ENCODE peak calls at places on chromosomes 16 and 17, in five cellular contexts. C is kidney; L is gastrocnemius medialis; N is CD8-positive, alpha-beta T cell; P is upper lobe of right lung. G is an unnamed sample.

GRCh38 chr16:9612267-9612666 is 520.8 kb downstream of the HAPSTR1 start:
- DNase-seq in C (no peak), L (no peak), N (no peak), P (no peak), G (no peak)

GRCh38 chr17:78374631-78375274 is 3.7 kb upstream of the PGS1 start:
- DNase-seq in C (no peak), L (no peak), N (no peak), P (no peak), G (no peak)

GRCh38 chr17:5864910-5865657 is 205.1 kb upstream of the WSCD1 start:
- DNase-seq in C (no peak), L (no peak), N (no peak), P (no peak), G (no peak)

GRCh38 chr16:27325736-27326135 is 12.0 kb downstream of the IL4R start:
- DNase-seq in C (peak; percentile 41), L (no peak), N (no peak), P (no peak), G (no peak)

GRCh38 chr16:48628359-48628985 is 18.5 kb upstream of the N4BP1 start:
- DNase-seq in C (no peak), L (no peak), N (no peak), P (peak; percentile 7), G (no peak)

GRCh38 chr17:29931253-29931932 is 1.4 kb upstream of the SSH2 start:
- DNase-seq in C (no peak), L (peak; percentile 53), N (peak; percentile 75), P (peak; percentile 68), G (peak; percentile 74)

GRCh38 chr16:24677388-24677787 is 52.1 kb upstream of the TNRC6A start:
- DNase-seq in C (no peak), L (no peak), N (no peak), P (no peak), G (no peak)

GRCh38 chr17:64994281-64994680 is 62.3 kb downstream of the GNA13 start:
- DNase-seq in C (no peak), L (no peak), N (no peak), P (no peak), G (no peak)

GRCh38 chr16:10531582-10531981 is 48.8 kb downstream of the EMP2 start:
- DNase-seq in C (no peak), L (no peak), N (no peak), P (no peak), G (no peak)

GRCh38 chr16:524274-525011 is 3.1 kb upstream of the CAPN15 start:
- DNase-seq in C (peak; percentile 75), L (no peak), N (no peak), P (no peak), G (no peak)

GRCh38 chr16:527015-527903 is at the start of gene CAPN15:
- DNase-seq in C (peak; percentile 97), L (peak; percentile 83), N (peak; percentile 93), P (peak; percentile 95), G (peak; percentile 43)

GRCh38 chr16:525520-526180 is 1.9 kb upstream of the CAPN15 start:
- DNase-seq in C (peak; percentile 83), L (no peak), N (peak; percentile 57), P (no peak), G (no peak)

GRCh38 chr16:525123-525519 is 2.4 kb upstream of the CAPN15 start:
- DNase-seq in C (no peak), L (no peak), N (no peak), P (no peak), G (no peak)

DNA sequence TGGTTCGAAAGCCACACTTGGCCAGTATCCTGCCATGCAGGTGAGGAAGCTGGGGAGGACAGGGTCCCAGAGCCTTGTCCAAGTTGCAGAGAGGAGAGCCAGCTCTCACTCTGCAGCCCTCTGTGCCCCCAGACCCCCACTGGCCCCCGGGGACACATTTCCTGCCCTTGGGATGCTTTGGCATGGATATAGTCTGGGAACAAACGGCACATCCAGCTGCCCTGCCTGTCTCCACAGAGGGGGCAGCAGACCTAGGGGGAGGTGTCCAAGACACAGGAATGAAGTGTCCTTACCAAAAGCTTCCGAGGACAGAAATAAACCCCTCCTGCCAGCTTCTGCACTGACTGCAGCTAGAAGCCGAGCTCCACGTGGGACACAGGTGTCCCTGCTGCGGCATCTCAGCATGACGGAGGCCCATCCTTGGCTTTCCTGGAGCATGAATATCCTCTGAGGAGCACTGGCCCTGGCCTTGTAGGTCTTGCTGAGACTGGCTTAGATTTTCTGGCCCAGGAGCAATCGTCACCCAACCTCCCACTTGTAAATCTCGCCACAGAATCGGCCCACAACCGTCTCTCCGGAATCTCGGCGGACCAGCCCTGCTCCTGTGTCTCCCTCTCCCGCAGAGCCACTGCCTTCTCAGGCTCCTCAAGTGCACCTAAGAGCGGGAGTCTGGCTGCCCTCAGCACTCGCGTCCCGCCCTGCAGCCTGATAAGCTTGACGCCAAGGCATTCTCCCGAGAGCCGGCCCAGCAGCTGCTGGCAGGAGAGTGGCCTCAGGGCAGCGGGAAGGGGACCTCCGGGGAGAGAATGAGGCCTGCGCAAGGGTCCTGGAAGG is 1.1 kb upstream of the CAPN15 start:
- DNase-seq in C (no peak), L (peak; percentile 46), N (no peak), P (peak; percentile 84), G (no peak)
- H3K4me1 ChIP-seq in C (peaks cover 39% of the 10 kb centered on the region), L (peaks cover 26% of the 10 kb centered on the region), N (peaks cover 35% of the 10 kb centered on the region), P (peaks cover 24% of the 10 kb centered on the region), G (peaks cover 34% of the 10 kb centered on the region)

GRCh38 chr16:1378804-1379053 is 27.0 kb downstream of the GNPTG start:
- DNase-seq in C (no peak), L (no peak), N (no peak), P (no peak), G (no peak)

GRCh38 chr16:1379863-1380174 is 28.1 kb downstream of the GNPTG start:
- DNase-seq in C (no peak), L (no peak), N (no peak), P (no peak), G (no peak)

GRCh38 chr16:1381655-1382406 is 30.1 kb downstream of the GNPTG start:
- DNase-seq in C (no peak), L (no peak), N (no peak), P (no peak), G (no peak)

GRCh38 chr16:1379054-1379862 is 27.5 kb downstream of the GNPTG start:
- DNase-seq in C (peak; percentile 97), L (peak; percentile 96), N (peak; percentile 73), P (peak; percentile 89), G (peak; percentile 93)

DNA sequence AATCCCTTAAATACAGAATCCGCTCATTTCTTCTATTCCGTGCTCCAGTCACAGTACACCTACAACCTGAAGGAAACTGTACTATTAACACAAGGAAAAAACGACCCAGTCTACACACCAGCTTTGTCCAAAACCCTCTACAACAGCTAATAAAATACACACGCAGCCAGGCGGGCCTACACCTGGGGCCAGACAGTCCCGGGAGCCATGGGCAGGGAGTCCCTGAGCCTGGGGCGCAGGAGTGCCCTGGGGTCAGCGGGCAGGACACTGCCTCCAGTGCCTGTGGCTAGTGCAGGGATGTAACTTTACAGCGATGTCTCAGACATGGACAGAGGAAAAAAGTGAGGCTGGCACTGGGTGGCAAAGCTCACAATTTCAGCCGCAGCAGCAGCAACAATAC is 28.5 kb downstream of the GNPTG start:
- DNase-seq in C (no peak), L (no peak), N (no peak), P (no peak), G (no peak)
- H3K4me3 ChIP-seq in C (no peak overlapping the region), L (peak overlapping the region; percentile 64), N (no peak overlapping the region), P (no peak overlapping the region), G (no peak overlapping the region)

DNA sequence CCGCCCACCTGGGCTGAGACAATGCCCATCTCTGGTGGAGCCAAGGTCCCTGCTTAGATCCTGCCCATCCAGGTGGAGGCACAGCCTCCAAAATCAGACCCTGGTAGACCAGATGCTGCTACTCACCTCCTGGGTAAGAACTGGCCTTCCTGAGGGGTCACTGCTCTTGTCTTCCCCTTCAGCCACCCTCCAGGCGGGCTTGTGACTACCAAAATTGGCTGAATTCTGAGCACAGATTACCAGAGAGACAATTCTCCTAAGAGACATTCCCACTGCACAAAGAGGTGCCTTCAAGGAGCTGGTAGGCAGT is 10.9 kb downstream of the MMP2 start:
- DNase-seq in C (no peak), L (no peak), N (no peak), P (no peak), G (peak; percentile 28)
- H3K36me3 ChIP-seq in C (no peaks in the 10 kb centered on the region), L (no peaks in the 10 kb centered on the region), N (no peaks in the 10 kb centered on the region), P (peaks cover 40% of the 10 kb centered on the region), G (peaks cover 75% of the 10 kb centered on the region)

DNA sequence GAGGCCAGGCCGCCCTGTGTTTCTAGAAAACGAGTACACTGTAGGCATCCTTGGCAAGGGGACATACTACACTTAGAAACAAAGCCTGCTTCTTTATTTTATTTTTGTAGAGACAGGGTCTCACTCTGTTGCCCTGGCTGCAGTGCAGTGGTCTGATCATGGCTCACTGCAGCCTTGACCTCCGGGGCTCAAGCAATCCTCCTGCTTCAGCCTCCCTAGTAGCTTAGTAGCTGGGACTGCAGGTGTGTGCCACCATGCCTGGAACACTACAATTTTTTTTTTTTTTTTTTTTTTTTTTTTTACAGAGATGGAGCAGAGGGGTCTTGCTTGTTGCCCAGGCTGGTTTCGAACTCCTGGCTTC is 78.2 kb downstream of the WIPI1 start:
- DNase-seq in C (no peak), L (no peak), N (no peak), P (no peak), G (no peak)
- H3K4me1 ChIP-seq in C (peaks cover 5% of the 10 kb centered on the region), L (peaks cover 51% of the 10 kb centered on the region), N (peaks cover 12% of the 10 kb centered on the region), P (peaks cover 44% of the 10 kb centered on the region), G (peaks cover 12% of the 10 kb centered on the region)

GRCh38 chr16:21590791-21591190 is 8.6 kb upstream of the METTL9 start:
- DNase-seq in C (no peak), L (no peak), N (no peak), P (no peak), G (no peak)
- H3K4me3 ChIP-seq in C (no peak overlapping the region), L (no peak overlapping the region), N (no peak overlapping the region), P (no peak overlapping the region), G (no peak overlapping the region)

GRCh38 chr16:67922221-67922620 is 9.4 kb downstream of the CTRL start:
- DNase-seq in C (no peak), L (no peak), N (no peak), P (no peak), G (no peak)
- H3K36me3 ChIP-seq in C (peaks cover 14% of the 10 kb centered on the region), L (no peaks in the 10 kb centered on the region), N (peaks cover 4% of the 10 kb centered on the region), P (peaks cover 2% of the 10 kb centered on the region), G (peaks cover 5% of the 10 kb centered on the region)

GRCh38 chr17:79800325-79801155 is 3.7 kb upstream of the CBX8 start:
- DNase-seq in C (peak; percentile 79), L (no peak), N (no peak), P (peak; percentile 64), G (no peak)
- H3K4me1 ChIP-seq in C (peaks cover 19% of the 10 kb centered on the region), L (peaks cover 10% of the 10 kb centered on the region), N (peaks cover 75% of the 10 kb centered on the region), P (peaks cover 31% of the 10 kb centered on the region), G (peaks cover 19% of the 10 kb centered on the region)

GRCh38 chr16:12124742-12125141 is 148.2 kb downstream of the SNX29 start:
- DNase-seq in C (peak; percentile 22), L (no peak), N (no peak), P (no peak), G (no peak)
- H3K4me3 ChIP-seq in C (no peak overlapping the region), L (no peak overlapping the region), N (no peak overlapping the region), P (no peak overlapping the region), G (no peak overlapping the region)

DNA sequence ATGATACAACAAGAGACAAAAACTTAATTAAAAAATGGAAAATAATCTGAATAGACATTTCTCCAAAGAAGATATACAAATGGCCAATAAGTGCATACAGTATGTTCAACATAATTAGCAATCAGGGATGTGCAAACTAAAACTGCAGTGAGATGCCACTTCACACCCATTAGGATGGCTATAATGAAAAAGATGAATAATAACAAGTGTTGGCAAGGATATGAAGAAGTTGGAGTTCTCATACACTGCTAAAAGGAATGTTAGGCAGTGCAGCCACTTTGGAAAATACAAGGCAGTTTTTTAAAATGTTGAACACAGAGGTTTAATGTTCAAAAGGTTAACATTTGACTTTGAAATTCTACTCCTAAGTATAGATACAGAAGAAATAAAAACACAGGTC is 69.8 kb downstream of the PCTP start:
- DNase-seq in C (no peak), L (no peak), N (no peak), P (no peak), G (no peak)
- H3K36me3 ChIP-seq in C (no peaks in the 10 kb centered on the region), L (no peaks in the 10 kb centered on the region), N (no peaks in the 10 kb centered on the region), P (no peaks in the 10 kb centered on the region), G (no peaks in the 10 kb centered on the region)

G was measured in ascending aorta.